ENCODE peak calls at places on chromosome 10, in six cellular contexts. R is lower lobe of right lung, O is SK-N-SH, I is psoas muscle, A is thyroid gland, K is heart right ventricle. M is an unnamed sample. For H3K36me3 and H3K4me1, the result is how much of the 10 kb centered on the place peaks cover.

GRCh38 chr10:71323407-71323806 is 4.3 kb downstream of the SLC29A3 start:
- DNase-seq in A (no peak), R (no peak), O (peak), I (no peak), K (no peak), M (no peak)

GRCh38 chr10:58384536-58384998 is 643 bp upstream of the TFAM start:
- DNase-seq in K (no peak), I (no peak), A (no peak), R (no peak), O (no peak), M (no peak)

GRCh38 chr10:24556746-24557742 is 166.6 kb downstream of the ARHGAP21 start:
- DNase-seq in A (no peak), O (peak), R (no peak), I (no peak), K (peak), M (peak)

GRCh38 chr10:33719005-33719703 is 384.7 kb upstream of the NRP1 start:
- DNase-seq in O (no peak), I (no peak), K (peak), R (no peak), A (no peak), M (no peak)

GRCh38 chr10:113854757-113855626 is 531 bp downstream of the NHLRC2 start:
- DNase-seq in R (peak), A (peak), I (peak), O (peak), K (peak), M (peak)

GRCh38 chr10:23467548-23467947 is 28.7 kb downstream of the OTUD1 start:
- DNase-seq in A (no peak), R (no peak), K (no peak), O (no peak), I (no peak), M (no peak)

GRCh38 chr10:88974446-88975376 is 15.9 kb upstream of the FAS start:
- DNase-seq in R (no peak), K (no peak), A (no peak), I (no peak), O (no peak), M (no peak)

GRCh38 chr10:72503241-72503640 is 122.6 kb downstream of the MICU1 start:
- DNase-seq in A (no peak), R (no peak), O (no peak), I (no peak), K (no peak), M (no peak)

GRCh38 chr10:131419797-131420196 is 108.3 kb upstream of the TCERG1L start:
- DNase-seq in O (no peak), A (no peak), R (no peak), K (no peak), I (no peak), M (no peak)

GRCh38 chr10:131580076-131580652 is 268.6 kb upstream of the TCERG1L start:
- DNase-seq in R (no peak), A (no peak), O (no peak), K (no peak), I (no peak), M (no peak)

GRCh38 chr10:13354783-13355182 is 6.7 kb upstream of the SEPHS1 start:
- DNase-seq in A (no peak), O (no peak), I (no peak), K (no peak), R (no peak), M (no peak)

GRCh38 chr10:99540339-99540672 is 7.6 kb downstream of the NKX2-3 start:
- DNase-seq in K (no peak), R (no peak), I (no peak), O (peak), A (no peak), M (no peak)

GRCh38 chr10:16646474-16647059 is 124.9 kb upstream of the C1QL3 start:
- DNase-seq in A (no peak), K (no peak), I (no peak), R (no peak), O (no peak), M (no peak)

GRCh38 chr10:6766061-6766460 is 186.0 kb upstream of the PRKCQ start:
- DNase-seq in R (no peak), O (no peak), A (no peak), I (no peak), K (no peak), M (no peak)

GRCh38 chr10:116866987-116867595 is 17.8 kb downstream of the ENO4 start:
- DNase-seq in I (no peak), A (no peak), R (no peak), O (no peak), K (no peak), M (no peak)

GRCh38 chr10:98586096-98586495 is 139.4 kb upstream of the HPS1 start:
- DNase-seq in K (no peak), I (no peak), A (no peak), R (no peak), O (no peak), M (no peak)

GRCh38 chr10:43264987-43265798 is 1.7 kb downstream of the RASGEF1A start:
- DNase-seq in R (no peak), I (no peak), O (peak), K (no peak), A (no peak), M (peak)

GRCh38 chr10:119489572-119490326 is 52.8 kb downstream of the RGS10 start:
- DNase-seq in A (no peak), O (peak), K (no peak), R (no peak), I (peak), M (no peak)

GRCh38 chr10:103727546-103727963 is 127.8 kb downstream of the SH3PXD2A start:
- DNase-seq in I (peak), O (peak), A (no peak), K (peak), R (no peak), M (no peak)

GRCh38 chr10:12938271-12938670 is 63.2 kb downstream of the CCDC3 start:
- DNase-seq in R (no peak), O (no peak), I (no peak), K (no peak), A (no peak), M (no peak)

GRCh38 chr10:34796133-34796532 is 19.0 kb downstream of the PARD3 start:
- DNase-seq in A (no peak), K (no peak), O (no peak), R (no peak), I (no peak), M (no peak)

GRCh38 chr10:128211953-128212727 is 85.9 kb upstream of the MKI67 start:
- DNase-seq in K (peak), R (peak), A (peak), O (peak), I (peak), M (peak)

GRCh38 chr10:48489099-48489498 is 115.8 kb downstream of the ARHGAP22 start:
- DNase-seq in O (no peak), K (no peak), R (no peak), I (no peak), A (no peak), M (no peak)

GRCh38 chr10:50286996-50287803 is 35.9 kb upstream of the ASAH2 start:
- DNase-seq in O (no peak), K (no peak), R (no peak), A (no peak), I (no peak), M (no peak)

GRCh38 chr10:111725035-111725434 is 458.5 kb downstream of the GPAM start:
- DNase-seq in A (no peak), R (no peak), K (no peak), O (no peak), I (no peak), M (no peak)

GRCh38 chr10:35993816-35994515 is 351.9 kb upstream of the FZD8 start:
- DNase-seq in A (no peak), R (no peak), K (no peak), O (no peak), I (no peak), M (no peak)
- H3K36me3 ChIP-seq in A (under half), R (under half), K (under half), O (under half), I (under half), M (under half)

DNA sequence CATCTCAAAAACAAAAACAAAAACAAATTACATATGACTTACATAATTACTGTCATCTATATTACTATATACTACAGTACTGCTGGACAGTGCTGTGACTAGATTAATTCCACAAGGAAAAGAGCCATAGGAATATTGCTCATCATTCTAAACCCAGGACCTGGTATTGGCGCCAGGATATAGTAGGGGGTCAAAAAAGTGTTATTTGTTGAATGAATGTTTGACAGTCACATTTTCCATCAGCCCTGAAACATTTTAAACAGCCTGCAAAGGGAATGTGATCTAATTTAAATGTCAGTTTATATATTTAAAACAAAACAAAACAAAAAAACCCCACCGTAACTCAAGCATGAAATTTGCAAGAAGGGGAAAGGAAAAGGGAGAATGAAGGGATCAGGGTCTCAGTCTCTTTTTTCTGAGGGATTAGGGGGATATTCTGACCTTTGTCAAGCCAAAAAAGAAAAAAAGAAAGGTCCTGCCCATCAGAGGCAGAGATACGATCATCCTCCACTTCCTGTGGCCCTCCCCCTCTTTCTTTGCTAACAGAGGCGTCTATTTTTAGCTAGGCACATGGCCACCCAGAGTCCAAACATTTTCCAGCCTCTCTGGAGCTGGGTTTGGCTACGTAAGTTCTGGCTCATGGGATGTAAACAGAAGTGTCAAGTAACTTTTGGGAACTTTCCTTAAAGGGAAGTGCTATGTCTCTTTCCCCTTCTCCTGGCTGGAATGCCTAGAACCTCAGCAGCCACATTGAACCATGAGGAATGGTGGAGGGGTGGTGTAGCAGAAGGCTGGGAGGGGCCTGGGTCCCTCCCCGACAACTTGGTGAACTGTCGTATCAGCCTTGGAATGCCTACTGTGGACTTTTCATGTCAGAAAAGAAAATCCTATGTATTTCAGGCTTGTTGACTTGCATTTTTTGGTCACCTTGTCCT is 44.6 kb upstream of the DLG5 start:
- DNase-seq in O (peak), R (no peak), A (peak), K (peak), I (peak), M (peak)
- H3K4me3 ChIP-seq in O (peak), R (no peak), A (no peak), K (no peak), I (peak), M (no peak)

GRCh38 chr10:70300461-70300860 is 16.7 kb upstream of the NPFFR1 start:
- DNase-seq in A (no peak), O (no peak), I (no peak), R (no peak), K (no peak), M (no peak)
- H3K4me1 ChIP-seq in A (under half), O (under half), I (under half), R (under half), K (under half), M (under half)

GRCh38 chr10:74134240-74134820 is 16.3 kb downstream of the AP3M1 start:
- DNase-seq in R (no peak), K (no peak), O (no peak), I (no peak), A (no peak), M (no peak)
- H3K36me3 ChIP-seq in R (half or more), K (half or more), O (half or more), I (under half), A (under half), M (half or more)

DNA sequence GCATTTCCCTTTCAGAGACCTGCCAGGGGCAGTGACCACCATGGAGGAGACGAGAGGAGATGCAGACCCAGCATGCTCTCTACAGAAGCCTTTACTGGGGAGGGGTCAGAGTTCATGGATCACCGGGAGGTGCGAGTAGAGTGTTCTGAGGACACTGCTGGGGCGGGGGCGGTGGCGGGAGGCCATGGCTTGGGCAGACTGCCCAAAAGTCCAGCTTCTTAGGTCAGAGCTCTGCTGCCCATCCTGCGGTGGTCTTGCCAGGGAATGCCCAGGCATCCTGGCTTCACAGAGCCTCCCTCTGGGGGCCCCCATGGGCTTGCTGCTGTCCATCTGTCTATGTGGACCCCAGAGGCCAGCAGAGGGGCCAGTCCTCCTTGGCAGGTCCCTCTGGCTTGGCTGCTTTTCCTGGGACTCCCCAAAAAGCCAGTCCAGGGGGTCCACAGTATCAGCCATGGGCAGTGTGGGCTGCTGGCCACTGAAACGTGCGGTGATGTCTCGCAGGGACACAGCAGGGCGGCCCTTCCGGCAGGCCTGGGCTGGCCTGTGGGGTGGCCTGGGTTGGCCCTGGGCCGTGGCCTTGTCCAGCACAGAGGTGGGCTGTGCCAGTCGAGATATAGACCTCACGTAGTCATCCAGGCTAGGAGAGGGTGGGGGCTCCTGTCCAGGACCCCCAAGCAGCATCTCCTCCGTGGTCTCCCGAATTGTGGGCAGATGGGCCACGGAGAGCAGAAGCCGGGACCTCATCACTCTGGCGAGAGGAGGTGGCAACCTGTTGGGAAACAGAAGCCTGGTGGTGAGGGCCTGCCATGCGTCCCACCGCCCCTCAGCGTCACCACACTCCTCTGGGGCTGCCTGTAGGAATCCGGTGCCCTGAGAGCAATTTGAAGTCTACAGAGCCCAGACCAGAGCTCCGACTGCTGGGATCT is 1.1 kb downstream of the DEPP1 start:
- DNase-seq in I (no peak), R (no peak), K (no peak), A (peak), O (no peak), M (no peak)
- H3K4me3 ChIP-seq in I (peak), R (peak), K (peak), A (peak), O (peak), M (peak)

DNA sequence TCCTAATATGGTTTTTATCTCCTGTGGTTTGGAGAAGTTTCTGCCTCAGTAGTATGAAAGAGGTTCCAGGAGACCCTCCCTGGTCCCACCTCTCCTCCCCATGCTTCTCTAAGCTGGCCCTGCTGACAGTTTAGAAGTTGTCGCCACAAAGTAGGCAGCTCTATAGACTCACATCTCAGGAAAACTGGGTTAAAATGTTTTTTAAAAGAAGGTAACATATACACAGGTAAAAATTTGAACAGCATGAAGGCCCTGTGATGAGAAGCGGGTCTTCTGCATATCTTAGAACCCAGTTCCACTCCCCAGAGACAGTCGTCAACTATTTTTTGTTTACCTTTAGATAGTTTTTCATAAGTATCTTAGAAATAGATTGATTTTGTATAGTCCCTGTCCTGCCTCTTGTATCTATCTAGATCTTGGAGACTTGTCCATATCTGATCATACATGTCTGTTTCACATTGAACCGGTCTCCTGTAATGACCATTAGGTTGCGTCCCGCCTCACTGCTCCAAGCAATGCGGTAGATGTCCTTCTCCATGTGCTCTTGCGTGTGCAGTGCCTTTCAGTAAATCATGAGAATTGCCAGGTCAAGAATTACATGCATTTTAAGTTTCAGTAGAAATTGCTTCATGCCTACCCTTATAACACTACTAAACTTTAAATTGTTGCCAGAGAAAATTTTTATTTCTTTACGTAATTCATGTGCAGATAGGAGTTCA is 2.2 kb downstream of the DUSP5 start:
- DNase-seq in O (no peak), K (no peak), I (no peak), A (no peak), R (no peak), M (no peak)
- H3K4me1 ChIP-seq in O (half or more), K (under half), I (under half), A (under half), R (half or more), M (under half)

M was measured in right atrium auricular region.